ENCODE peak calls at places on chromosomes 7 and 10, in six cellular contexts. One of them, this sample, is unnamed.
A peak's percentile ranks its signal among the peaks of the same experiment; 100 is the strongest.

GRCh38 chr10:92200564-92200963 is 90.3 kb downstream of the CPEB3 start:
- DNase-seq in A549: no peak
- DNase-seq in psoas muscle: no peak
- DNase-seq in hepatocyte: no peak
- DNase-seq in cardiac fibroblast: no peak
- DNase-seq in CD8-positive, alpha-beta T cell: no peak
- DNase-seq in this sample: no peak

GRCh38 chr10:32687546-32687945 is 241.6 kb downstream of the CCDC7 start:
- DNase-seq in A549: no peak
- DNase-seq in psoas muscle: no peak
- DNase-seq in hepatocyte: no peak
- DNase-seq in cardiac fibroblast: no peak
- DNase-seq in CD8-positive, alpha-beta T cell: no peak
- DNase-seq in this sample: no peak

GRCh38 chr10:78960316-78960800 is 108.4 kb upstream of the ZMIZ1 start:
- DNase-seq in A549: no peak
- DNase-seq in psoas muscle: peak; percentile 63
- DNase-seq in hepatocyte: peak; percentile 58
- DNase-seq in cardiac fibroblast: peak; percentile 96
- DNase-seq in CD8-positive, alpha-beta T cell: no peak
- DNase-seq in this sample: no peak

GRCh38 chr10:42972946-42973345 is 103.9 kb upstream of the RET start:
- DNase-seq in A549: no peak
- DNase-seq in psoas muscle: no peak
- DNase-seq in hepatocyte: no peak
- DNase-seq in cardiac fibroblast: no peak
- DNase-seq in CD8-positive, alpha-beta T cell: no peak
- DNase-seq in this sample: no peak

GRCh38 chr10:102394801-102395676 is 466 bp upstream of the NFKB2 start:
- DNase-seq in A549: peak; percentile 89
- DNase-seq in psoas muscle: peak; percentile 88
- DNase-seq in hepatocyte: peak; percentile 96
- DNase-seq in cardiac fibroblast: peak; percentile 90
- DNase-seq in CD8-positive, alpha-beta T cell: peak; percentile 90
- DNase-seq in this sample: peak; percentile 93

GRCh38 chr10:83723080-83723479 is 416.2 kb upstream of the GHITM start:
- DNase-seq in A549: no peak
- DNase-seq in psoas muscle: no peak
- DNase-seq in hepatocyte: no peak
- DNase-seq in cardiac fibroblast: no peak
- DNase-seq in CD8-positive, alpha-beta T cell: no peak
- DNase-seq in this sample: no peak

GRCh38 chr10:17586741-17587720 is 30.1 kb downstream of the HACD1 start:
- DNase-seq in A549: no peak
- DNase-seq in psoas muscle: no peak
- DNase-seq in hepatocyte: no peak
- DNase-seq in cardiac fibroblast: peak; percentile 16
- DNase-seq in CD8-positive, alpha-beta T cell: no peak
- DNase-seq in this sample: no peak

GRCh38 chr10:122121059-122121458 is 132.1 kb downstream of the TACC2 start:
- DNase-seq in A549: no peak
- DNase-seq in psoas muscle: no peak
- DNase-seq in hepatocyte: no peak
- DNase-seq in cardiac fibroblast: no peak
- DNase-seq in CD8-positive, alpha-beta T cell: no peak
- DNase-seq in this sample: no peak

GRCh38 chr10:114687459-114687858 is 29.4 kb upstream of the ABLIM1 start:
- DNase-seq in A549: no peak
- DNase-seq in psoas muscle: no peak
- DNase-seq in hepatocyte: no peak
- DNase-seq in cardiac fibroblast: no peak
- DNase-seq in CD8-positive, alpha-beta T cell: no peak
- DNase-seq in this sample: no peak

GRCh38 chr7:134773164-134773563 is 6.3 kb upstream of the CALD1 start:
- DNase-seq in A549: no peak
- DNase-seq in psoas muscle: no peak
- DNase-seq in hepatocyte: no peak
- DNase-seq in cardiac fibroblast: no peak
- DNase-seq in CD8-positive, alpha-beta T cell: no peak
- DNase-seq in this sample: no peak

GRCh38 chr10:44853148-44853734 is 57.9 kb upstream of the TMEM72 start:
- DNase-seq in A549: no peak
- DNase-seq in psoas muscle: no peak
- DNase-seq in hepatocyte: no peak
- DNase-seq in cardiac fibroblast: peak; percentile 63
- DNase-seq in CD8-positive, alpha-beta T cell: no peak
- DNase-seq in this sample: no peak

GRCh38 chr7:29606830-29607229 is 43.2 kb downstream of the PRR15 start:
- DNase-seq in A549: no peak
- DNase-seq in psoas muscle: no peak
- DNase-seq in hepatocyte: no peak
- DNase-seq in cardiac fibroblast: no peak
- DNase-seq in CD8-positive, alpha-beta T cell: no peak
- DNase-seq in this sample: no peak

GRCh38 chr10:76337641-76338040 is 906.2 kb downstream of the LRMDA start:
- DNase-seq in A549: no peak
- DNase-seq in psoas muscle: no peak
- DNase-seq in hepatocyte: no peak
- DNase-seq in cardiac fibroblast: peak; percentile 66
- DNase-seq in CD8-positive, alpha-beta T cell: no peak
- DNase-seq in this sample: no peak

GRCh38 chr10:96608815-96609214 is 22.0 kb upstream of the TM9SF3 start:
- DNase-seq in A549: no peak
- DNase-seq in psoas muscle: no peak
- DNase-seq in hepatocyte: no peak
- DNase-seq in cardiac fibroblast: no peak
- DNase-seq in CD8-positive, alpha-beta T cell: no peak
- DNase-seq in this sample: no peak

GRCh38 chr7:6175642-6176041 is 96.8 kb downstream of the CYTH3 start:
- DNase-seq in A549: no peak
- DNase-seq in psoas muscle: no peak
- DNase-seq in hepatocyte: no peak
- DNase-seq in cardiac fibroblast: peak; percentile 82
- DNase-seq in CD8-positive, alpha-beta T cell: no peak
- DNase-seq in this sample: no peak

GRCh38 chr10:103350522-103351260 is at the start of gene PCGF6:
- DNase-seq in A549: peak; percentile 90
- DNase-seq in psoas muscle: peak; percentile 85
- DNase-seq in hepatocyte: peak; percentile 93
- DNase-seq in cardiac fibroblast: peak; percentile 77
- DNase-seq in CD8-positive, alpha-beta T cell: peak; percentile 72
- DNase-seq in this sample: peak; percentile 90

GRCh38 chr10:29949411-29950011 is 109.9 kb downstream of the JCAD start:
- DNase-seq in A549: no peak
- DNase-seq in psoas muscle: no peak
- DNase-seq in hepatocyte: no peak
- DNase-seq in cardiac fibroblast: peak; percentile 98
- DNase-seq in CD8-positive, alpha-beta T cell: no peak
- DNase-seq in this sample: no peak

GRCh38 chr10:122515588-122516231 is 44.8 kb upstream of the DMBT1 start:
- DNase-seq in A549: no peak
- DNase-seq in psoas muscle: no peak
- DNase-seq in hepatocyte: no peak
- DNase-seq in cardiac fibroblast: peak; percentile 77
- DNase-seq in CD8-positive, alpha-beta T cell: peak; percentile 74
- DNase-seq in this sample: peak; percentile 41

GRCh38 chr7:149093228-149093627 is 2.7 kb upstream of the ZNF786 start:
- DNase-seq in A549: no peak
- DNase-seq in psoas muscle: no peak
- DNase-seq in hepatocyte: peak; percentile 33
- DNase-seq in cardiac fibroblast: no peak
- DNase-seq in CD8-positive, alpha-beta T cell: no peak
- DNase-seq in this sample: no peak

GRCh38 chr7:114939484-114940097 is 17.7 kb downstream of the MDFIC start:
- DNase-seq in A549: no peak
- DNase-seq in psoas muscle: no peak
- DNase-seq in hepatocyte: no peak
- DNase-seq in cardiac fibroblast: no peak
- DNase-seq in CD8-positive, alpha-beta T cell: no peak
- DNase-seq in this sample: no peak

GRCh38 chr10:25666276-25666675 is 267.8 kb upstream of the MYO3A start:
- DNase-seq in A549: no peak
- DNase-seq in psoas muscle: no peak
- DNase-seq in hepatocyte: peak; percentile 16
- DNase-seq in cardiac fibroblast: no peak
- DNase-seq in CD8-positive, alpha-beta T cell: no peak
- DNase-seq in this sample: no peak

GRCh38 chr7:143499743-143500348 is 22.2 kb downstream of the TAS2R41 start:
- DNase-seq in A549: no peak
- DNase-seq in psoas muscle: no peak
- DNase-seq in hepatocyte: no peak
- DNase-seq in cardiac fibroblast: no peak
- DNase-seq in CD8-positive, alpha-beta T cell: no peak
- DNase-seq in this sample: no peak

GRCh38 chr10:97028126-97028831 is 157.5 kb downstream of the SLIT1 start:
- DNase-seq in A549: no peak
- DNase-seq in psoas muscle: no peak
- DNase-seq in hepatocyte: no peak
- DNase-seq in cardiac fibroblast: peak; percentile 74
- DNase-seq in CD8-positive, alpha-beta T cell: no peak
- DNase-seq in this sample: no peak

GRCh38 chr10:70780772-70781171 is 4.4 kb downstream of the TBATA start:
- DNase-seq in A549: no peak
- DNase-seq in psoas muscle: no peak
- DNase-seq in hepatocyte: no peak
- DNase-seq in cardiac fibroblast: no peak
- DNase-seq in CD8-positive, alpha-beta T cell: no peak
- DNase-seq in this sample: no peak

GRCh38 chr10:119769886-119770285 is 44.0 kb downstream of the INPP5F start:
- DNase-seq in A549: no peak
- DNase-seq in psoas muscle: no peak
- DNase-seq in hepatocyte: no peak
- DNase-seq in cardiac fibroblast: peak; percentile 71
- DNase-seq in CD8-positive, alpha-beta T cell: no peak
- DNase-seq in this sample: no peak

DNA sequence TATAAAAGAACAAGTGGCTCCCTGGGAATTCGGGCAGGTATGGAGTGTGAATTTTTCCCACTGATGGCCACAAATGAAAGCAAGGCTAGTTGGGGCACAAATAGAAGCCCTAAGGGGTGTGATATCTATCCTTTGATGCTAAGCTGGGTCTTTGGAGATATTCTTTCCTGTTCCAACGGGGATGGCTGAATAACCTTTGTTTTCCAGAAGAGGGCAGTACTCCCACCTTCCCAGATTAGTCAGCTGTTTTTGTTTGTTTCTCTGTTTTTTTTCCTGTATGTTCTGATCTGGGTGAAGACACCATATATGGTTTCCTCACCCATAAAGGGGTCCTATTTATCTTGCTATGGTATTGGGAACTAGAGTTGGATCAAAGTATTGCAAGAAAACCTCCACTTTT is 947.7 kb upstream of the SORCS1 start:
- DNase-seq in A549: no peak
- DNase-seq in psoas muscle: no peak
- DNase-seq in hepatocyte: no peak
- DNase-seq in cardiac fibroblast: peak; percentile 1
- DNase-seq in CD8-positive, alpha-beta T cell: no peak
- DNase-seq in this sample: no peak
- TF ChIP-seq CTCF in A549: no peak
- TF ChIP-seq CTCF in psoas muscle: no peak
- TF ChIP-seq CTCF in hepatocyte: peak; percentile 39
- TF ChIP-seq CTCF in cardiac fibroblast: no peak
- TF ChIP-seq CTCF in CD8-positive, alpha-beta T cell: no peak
- TF ChIP-seq CTCF in this sample: peak; percentile 12

DNA sequence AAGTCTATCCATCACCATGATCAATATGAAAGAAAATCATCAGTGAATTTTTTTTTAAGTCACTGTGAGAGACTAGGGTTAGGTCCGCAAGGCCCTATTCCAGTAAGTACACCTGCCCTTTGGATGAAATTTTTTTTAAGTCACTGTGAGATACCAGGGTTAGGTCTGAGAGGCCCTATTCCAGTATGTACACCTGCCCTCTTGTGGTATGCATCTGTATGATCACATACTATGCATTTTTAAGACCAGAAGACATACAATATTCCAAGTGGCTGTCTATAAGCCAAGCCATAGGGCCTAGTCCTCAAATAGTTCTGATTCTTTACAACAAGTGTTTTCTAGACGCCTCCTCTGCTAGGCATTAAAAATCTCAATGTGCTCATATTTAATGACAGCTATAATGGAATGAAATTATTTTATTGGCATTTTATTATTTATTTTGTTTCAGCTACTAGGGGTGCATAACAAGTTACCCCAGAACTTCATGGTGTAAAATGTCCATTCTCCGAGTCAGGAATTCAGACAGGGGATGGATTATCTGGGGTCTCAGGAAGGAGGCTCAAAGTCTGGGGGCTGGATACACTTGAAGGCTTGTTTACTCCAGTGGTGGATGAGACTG is 53.1 kb downstream of the TEX36 start:
- DNase-seq in A549: peak; percentile 66
- DNase-seq in psoas muscle: no peak
- DNase-seq in hepatocyte: peak; percentile 68
- DNase-seq in cardiac fibroblast: peak; percentile 54
- DNase-seq in CD8-positive, alpha-beta T cell: no peak
- DNase-seq in this sample: no peak
- TF ChIP-seq CTCF in A549: peak; percentile 62
- TF ChIP-seq CTCF in psoas muscle: no peak
- TF ChIP-seq CTCF in hepatocyte: peak; percentile 66
- TF ChIP-seq CTCF in cardiac fibroblast: peak; percentile 36
- TF ChIP-seq CTCF in CD8-positive, alpha-beta T cell: no peak
- TF ChIP-seq CTCF in this sample: peak; percentile 55

DNA sequence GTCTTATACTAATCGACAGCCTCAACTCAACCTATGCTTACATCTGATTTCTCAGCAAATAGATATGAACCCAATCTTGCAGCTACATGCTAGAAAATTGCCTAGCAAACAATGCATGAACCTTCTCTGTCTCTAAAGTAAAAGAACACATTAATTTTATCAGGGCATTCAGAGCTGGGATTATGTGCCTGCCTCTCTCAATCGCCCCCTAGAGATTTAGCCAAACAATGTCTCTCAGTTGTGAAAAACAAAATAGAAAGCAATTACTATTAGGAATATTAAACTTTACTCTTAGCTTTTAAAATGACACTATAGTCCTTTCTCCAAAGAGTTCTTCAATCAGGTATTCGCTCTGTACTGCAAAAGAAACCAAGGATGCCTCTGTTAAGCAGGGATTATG is 737.1 kb downstream of the PARD3 start:
- DNase-seq in A549: no peak
- DNase-seq in psoas muscle: no peak
- DNase-seq in hepatocyte: no peak
- DNase-seq in cardiac fibroblast: no peak
- DNase-seq in CD8-positive, alpha-beta T cell: no peak
- DNase-seq in this sample: no peak
- TF ChIP-seq CTCF in A549: no peak
- TF ChIP-seq CTCF in psoas muscle: no peak
- TF ChIP-seq CTCF in hepatocyte: no peak
- TF ChIP-seq CTCF in cardiac fibroblast: peak; percentile 18
- TF ChIP-seq CTCF in CD8-positive, alpha-beta T cell: no peak
- TF ChIP-seq CTCF in this sample: no peak

DNA sequence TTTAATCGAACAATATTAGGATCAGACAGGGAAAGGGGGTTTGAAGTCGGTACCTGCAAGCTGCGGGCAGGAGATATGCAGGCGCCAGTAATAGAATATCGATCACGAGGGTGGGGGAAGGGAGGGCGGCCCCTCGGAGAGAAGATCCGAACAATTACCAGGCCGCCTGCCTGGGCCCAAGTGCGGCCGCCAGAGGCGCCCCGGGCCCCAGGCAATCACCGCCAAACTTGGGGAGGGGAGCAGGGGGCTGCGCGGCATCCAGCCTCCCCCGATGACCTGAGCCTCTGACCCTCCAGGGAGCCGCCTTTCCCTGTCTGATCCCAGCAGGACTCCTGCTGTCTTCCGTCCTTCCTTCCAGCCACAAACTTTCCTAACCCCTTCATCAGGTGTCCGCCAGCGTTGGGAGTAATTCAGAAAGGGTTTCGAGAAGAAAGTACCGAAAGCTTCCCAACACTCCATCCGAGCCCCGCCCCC is 1.1 kb downstream of the NKX1-2 start:
- DNase-seq in A549: no peak
- DNase-seq in psoas muscle: no peak
- DNase-seq in hepatocyte: no peak
- DNase-seq in cardiac fibroblast: no peak
- DNase-seq in CD8-positive, alpha-beta T cell: no peak
- DNase-seq in this sample: no peak
- TF ChIP-seq CTCF in A549: no peak
- TF ChIP-seq CTCF in psoas muscle: no peak
- TF ChIP-seq CTCF in hepatocyte: peak; percentile 6
- TF ChIP-seq CTCF in cardiac fibroblast: no peak
- TF ChIP-seq CTCF in CD8-positive, alpha-beta T cell: no peak
- TF ChIP-seq CTCF in this sample: peak; percentile 6